ENCODE peak calls at places on chromosomes 4 and X, in nine cellular contexts. D, M, U, G, H, K, E, B and P are unnamed samples.

GRCh38 chr4:80307183-80307735 is 28.3 kb upstream of the CFAP299 start:
- DNase-seq in H (no peak), B (peak; percentile 64), E (no peak), M (peak; percentile 83), K (no peak), G (no peak), D (no peak), U (peak; percentile 28), P (no peak)

GRCh38 chrX:147912093-147912801 is 528 bp downstream of the FMR1 start:
- DNase-seq in E (peak; percentile 22), K (peak; percentile 22), B (peak; percentile 40), D (peak; percentile 15), H (peak; percentile 66), M (peak; percentile 67), G (no peak), U (peak; percentile 4), P (peak; percentile 38)

GRCh38 chrX:25206761-25207160 is 191.0 kb upstream of the ARX start:
- DNase-seq in U (no peak), H (no peak), B (peak; percentile 14), G (no peak), E (no peak), K (no peak), D (no peak), M (peak; percentile 47), P (no peak)

GRCh38 chrX:150410513-150410912 is 47.4 kb downstream of the MAMLD1 start:
- DNase-seq in M (no peak), G (no peak), E (no peak), B (no peak), D (no peak), H (no peak), U (no peak), K (no peak), P (no peak)

GRCh38 chr4:132526652-132527051 is 622.4 kb upstream of the PCDH10 start:
- DNase-seq in B (no peak), E (no peak), H (no peak), G (no peak), U (no peak), M (no peak), K (no peak), D (no peak), P (no peak)

GRCh38 chrX:153400146-153401132 is 711 bp downstream of the PNMA6E start:
- DNase-seq in H (peak; percentile 78), E (peak; percentile 68), G (no peak), U (no peak), K (peak; percentile 53), D (no peak), M (peak; percentile 24), B (no peak), P (peak; percentile 64)

GRCh38 chr4:22741744-22742143 is 49.0 kb downstream of the GBA3 start:
- DNase-seq in H (no peak), K (no peak), B (no peak), U (no peak), M (no peak), E (no peak), D (no peak), G (no peak), P (no peak)

GRCh38 chrX:43885617-43886016 is 3.4 kb upstream of the MAOB start:
- DNase-seq in G (no peak), H (no peak), D (no peak), K (no peak), U (no peak), E (no peak), B (no peak), M (no peak), P (no peak)

GRCh38 chr4:147318581-147318980 is 162.3 kb upstream of the EDNRA start:
- DNase-seq in U (no peak), G (no peak), D (no peak), M (peak; percentile 5), E (no peak), B (peak; percentile 72), H (no peak), K (no peak), P (no peak)

GRCh38 chrX:56572975-56573374 is 9.5 kb downstream of the UBQLN2 start:
- DNase-seq in G (no peak), H (no peak), K (no peak), M (no peak), E (no peak), D (no peak), U (no peak), B (no peak), P (no peak)

GRCh38 chrX:53685711-53686110 is 808 bp downstream of the HUWE1 start:
- DNase-seq in B (no peak), M (peak; percentile 24), G (no peak), H (no peak), D (no peak), U (no peak), K (no peak), E (no peak), P (no peak)

GRCh38 chrX:7091923-7092322 is 55.6 kb upstream of the STS start:
- DNase-seq in H (no peak), U (no peak), B (no peak), D (no peak), G (no peak), E (no peak), K (no peak), M (no peak), P (no peak)

GRCh38 chrX:41029332-41029731 is 55.9 kb upstream of the USP9X start:
- DNase-seq in D (no peak), G (no peak), E (no peak), H (no peak), U (no peak), B (no peak), M (no peak), K (peak; percentile 9), P (no peak)

GRCh38 chr4:3168029-3168428 is 80.9 kb upstream of the MSANTD1 start:
- DNase-seq in B (peak; percentile 59), G (no peak), E (no peak), D (no peak), K (no peak), M (peak; percentile 59), H (peak; percentile 75), U (no peak), P (no peak)

GRCh38 chr4:101187837-101188236 is 159.5 kb downstream of the PPP3CA start:
- DNase-seq in H (peak; percentile 5), D (no peak), B (peak; percentile 43), M (peak; percentile 39), K (peak; percentile 63), E (no peak), U (no peak), G (no peak), P (no peak)

GRCh38 chr4:120132935-120133334 is 66.3 kb upstream of the MAD2L1 start:
- DNase-seq in H (no peak), K (no peak), D (no peak), U (no peak), G (no peak), E (no peak), B (peak; percentile 6), M (no peak), P (no peak)

GRCh38 chr4:183349673-183350072 is 27.4 kb upstream of the CLDN24 start:
- DNase-seq in H (no peak), D (no peak), K (no peak), U (no peak), G (no peak), B (no peak), M (peak; percentile 89), E (no peak), P (no peak)

GRCh38 chr4:993111-994029 is at the start of gene SLC26A1:
- DNase-seq in E (no peak), H (no peak), M (no peak), B (no peak), D (no peak), G (no peak), K (no peak), U (no peak), P (no peak)

GRCh38 chrX:127574829-127575228 is 477.4 kb downstream of the ACTRT1 start:
- DNase-seq in M (no peak), E (no peak), B (no peak), H (no peak), U (no peak), D (no peak), K (no peak), G (no peak), P (no peak)

GRCh38 chrX:40158036-40158706 is 60.4 kb upstream of the BCOR start:
- DNase-seq in G (no peak), M (peak; percentile 62), H (peak; percentile 72), U (peak; percentile 6), K (peak; percentile 59), B (no peak), D (no peak), E (peak; percentile 70), P (peak; percentile 50)

GRCh38 chr4:110124721-110125120 is 73.7 kb downstream of the ELOVL6 start:
- DNase-seq in U (no peak), E (no peak), B (no peak), D (no peak), M (no peak), H (no peak), K (no peak), G (no peak), P (no peak)

GRCh38 chrX:27254663-27255062 is 208.5 kb downstream of the PPP4R3C start:
- DNase-seq in D (no peak), M (no peak), B (no peak), E (no peak), K (no peak), G (no peak), H (no peak), U (no peak), P (no peak)

GRCh38 chrX:44980403-44980802 is 107.4 kb downstream of the KDM6A start:
- DNase-seq in G (no peak), M (no peak), B (no peak), U (no peak), K (no peak), E (no peak), D (no peak), H (no peak), P (no peak)

GRCh38 chrX:19342331-19342906 is 1.3 kb upstream of the PDHA1 start:
- DNase-seq in B (no peak), H (peak; percentile 0), K (no peak), U (no peak), G (no peak), D (no peak), M (peak; percentile 18), E (no peak), P (no peak)

GRCh38 chr4:8261851-8262535 is 7.6 kb upstream of the HTRA3 start:
- DNase-seq in H (no peak), G (no peak), U (no peak), B (no peak), D (no peak), K (no peak), M (no peak), E (no peak), P (no peak)

GRCh38 chr4:139919513-139919912 is 234.5 kb downstream of the MAML3 start:
- DNase-seq in H (no peak), B (peak; percentile 67), M (peak; percentile 70), K (peak; percentile 88), D (peak; percentile 21), E (no peak), U (no peak), G (no peak), P (no peak)

GRCh38 chr4:139528377-139529005 is 27.5 kb downstream of the SETD7 start:
- DNase-seq in M (peak; percentile 92), K (no peak), H (no peak), G (no peak), E (no peak), U (no peak), D (peak; percentile 71), B (peak; percentile 89), P (peak; percentile 85)

GRCh38 chrX:100649550-100650356 is 5.8 kb downstream of the SRPX2 start:
- DNase-seq in B (peak; percentile 87), M (peak; percentile 90), G (no peak), H (no peak), U (no peak), K (peak; percentile 76), D (peak; percentile 60), E (no peak), P (peak; percentile 69)

GRCh38 chr4:64417974-64418373 is 8.7 kb upstream of the TECRL start:
- DNase-seq in U (no peak), B (no peak), E (no peak), D (no peak), G (no peak), M (peak; percentile 1), H (no peak), K (no peak), P (no peak)

GRCh38 chrX:124257924-124258706 is 74.3 kb upstream of the TEX13D start:
- DNase-seq in H (no peak), E (no peak), G (no peak), B (no peak), M (peak; percentile 46), U (no peak), K (no peak), D (no peak), P (no peak)

GRCh38 chr4:85707591-85707990 is 232.6 kb downstream of the ARHGAP24 start:
- DNase-seq in U (no peak), E (no peak), D (no peak), B (no peak), G (no peak), K (peak; percentile 12), H (no peak), M (peak; percentile 33), P (no peak)